ENCODE peak calls at places on chromosomes 3 and 15, in seven cellular contexts. I is K562, O is ovary, W is left ventricle myocardium inferior, Z is mucosa of descending colon, B is iPS DF 6.9, S is psoas muscle. U is an unnamed sample. For H3K36me3, H3K4me1 and H3K9me3, the result is how much of the 10 kb centered on the place peaks cover.

GRCh38 chr3:43211681-43212080 is 74.7 kb upstream of the SNRK start:
- DNase-seq in I (no peak), O (no peak), W (no peak), Z (no peak), B (no peak), S (no peak), U (peak)

GRCh38 chr3:140468407-140468806 is 209.5 kb upstream of the TRIM42 start:
- DNase-seq in I (no peak), O (no peak), W (no peak), Z (no peak), B (no peak), S (no peak), U (no peak)

GRCh38 chr3:24680214-24680967 is 185.7 kb upstream of the THRB start:
- DNase-seq in I (peak), O (peak), W (peak), Z (peak), B (no peak), S (peak), U (peak)

GRCh38 chr15:77454265-77454664 is 33.6 kb downstream of the HMG20A start:
- DNase-seq in I (no peak), O (no peak), W (no peak), Z (no peak), B (no peak), S (no peak), U (no peak)

GRCh38 chr3:1195922-1196321 is 103.1 kb downstream of the CNTN6 start:
- DNase-seq in I (no peak), O (no peak), W (no peak), Z (no peak), B (no peak), S (no peak), U (no peak)

GRCh38 chr15:57306305-57306943 is 69.9 kb upstream of the CGNL1 start:
- DNase-seq in I (peak), O (peak), W (peak), Z (peak), B (peak), S (peak), U (peak)

GRCh38 chr3:126355777-126356372 is 1.3 kb downstream of the KLF15 start:
- DNase-seq in I (peak), O (peak), W (peak), Z (peak), B (peak), S (peak), U (peak)

GRCh38 chr3:13709706-13710105 is 160.8 kb downstream of the FBLN2 start:
- DNase-seq in I (no peak), O (peak), W (no peak), Z (no peak), B (no peak), S (no peak), U (peak)

GRCh38 chr15:101187820-101188516 is 63.9 kb downstream of the CHSY1 start:
- DNase-seq in I (no peak), O (no peak), W (no peak), Z (no peak), B (no peak), S (no peak), U (no peak)

GRCh38 chr3:168162172-168162571 is 66.4 kb upstream of the GOLIM4 start:
- DNase-seq in I (no peak), O (no peak), W (no peak), Z (no peak), B (no peak), S (no peak), U (no peak)

GRCh38 chr3:67509471-67510075 is 144.8 kb downstream of the SUCLG2 start:
- DNase-seq in I (no peak), O (no peak), W (no peak), Z (no peak), B (no peak), S (no peak), U (no peak)

GRCh38 chr15:29637555-29637954 is 184.7 kb downstream of the TJP1 start:
- DNase-seq in I (no peak), O (no peak), W (no peak), Z (no peak), B (no peak), S (no peak), U (no peak)

GRCh38 chr3:1987983-1988382 is 110.7 kb upstream of the CNTN4 start:
- DNase-seq in I (no peak), O (no peak), W (no peak), Z (peak), B (no peak), S (no peak), U (no peak)

GRCh38 chr15:80788536-80788935 is 9.4 kb downstream of the CEMIP start:
- DNase-seq in I (no peak), O (no peak), W (no peak), Z (no peak), B (no peak), S (no peak), U (no peak)

GRCh38 chr3:191141728-191142127 is 57.3 kb upstream of the OSTN start:
- DNase-seq in I (no peak), O (no peak), W (no peak), Z (no peak), B (no peak), S (no peak), U (no peak)

GRCh38 chr15:31328425-31328998 is 1.9 kb downstream of the KLF13 start:
- DNase-seq in I (peak), O (no peak), W (peak), Z (no peak), B (no peak), S (no peak), U (no peak)

GRCh38 chr3:87462228-87462627 is 185.8 kb upstream of the POU1F1 start:
- DNase-seq in I (no peak), O (no peak), W (no peak), Z (no peak), B (no peak), S (no peak), U (no peak)

GRCh38 chr15:91857772-91858171 is 4.3 kb downstream of the SLCO3A1 start:
- DNase-seq in I (no peak), O (no peak), W (no peak), Z (no peak), B (no peak), S (no peak), U (no peak)

GRCh38 chr3:8885806-8886205 is 77.5 kb downstream of the RAD18 start:
- DNase-seq in I (no peak), O (no peak), W (no peak), Z (no peak), B (no peak), S (no peak), U (no peak)
- H3K36me3 ChIP-seq in I (half or more), O (under half), W (under half), Z (under half), B (under half), S (under half), U (under half)

DNA sequence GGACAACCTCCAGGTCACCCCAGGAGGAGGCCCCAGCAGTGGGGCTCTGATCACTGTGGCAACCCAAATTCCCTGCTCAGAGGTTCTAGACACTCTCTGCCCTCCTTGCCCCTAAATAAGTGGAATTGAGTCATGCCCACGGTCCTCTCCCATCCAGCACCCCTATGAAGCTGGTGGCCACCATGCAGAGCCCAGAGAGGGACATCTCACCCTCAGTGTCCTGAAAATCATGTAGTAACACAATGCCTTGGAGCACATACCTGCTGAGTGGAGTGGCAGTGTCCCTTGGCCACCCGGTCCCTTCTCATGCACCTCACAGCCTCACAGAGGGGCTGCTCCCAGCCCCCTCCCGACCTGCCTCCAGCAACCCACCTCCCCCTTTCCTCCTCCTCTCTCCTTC is 114.3 kb upstream of the MEF2A start:
- DNase-seq in I (no peak), O (peak), W (no peak), Z (no peak), B (no peak), S (no peak), U (peak)
- H3K4me1 ChIP-seq in I (under half), O (under half), W (half or more), Z (under half), B (under half), S (under half), U (half or more)

GRCh38 chr15:49085696-49086459 is 39.6 kb upstream of the SECISBP2L start:
- DNase-seq in I (no peak), O (no peak), W (no peak), Z (no peak), B (no peak), S (no peak), U (no peak)

GRCh38 chr15:49083471-49084284 is 37.4 kb upstream of the SECISBP2L start:
- DNase-seq in I (no peak), O (no peak), W (no peak), Z (no peak), B (no peak), S (no peak), U (no peak)

GRCh38 chr15:49079340-49080039 is 33.2 kb upstream of the SECISBP2L start:
- DNase-seq in I (no peak), O (no peak), W (no peak), Z (no peak), B (no peak), S (no peak), U (no peak)

GRCh38 chr15:49082960-49083359 is 36.7 kb upstream of the SECISBP2L start:
- DNase-seq in I (no peak), O (no peak), W (no peak), Z (no peak), B (no peak), S (no peak), U (no peak)

DNA sequence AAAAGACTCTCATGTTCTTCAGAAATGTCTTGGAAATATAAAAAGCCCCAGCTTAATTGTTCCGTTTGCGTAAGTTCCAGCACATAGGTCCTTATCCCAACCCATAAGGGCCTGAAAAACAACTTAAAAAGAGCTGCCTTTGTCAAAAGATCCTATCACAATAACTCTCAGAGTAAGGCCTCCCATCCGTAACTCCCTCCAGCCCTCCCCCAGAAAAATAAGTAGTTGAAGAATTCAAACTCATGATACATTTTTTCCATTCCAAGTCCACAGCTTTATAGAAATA is 38.0 kb upstream of the SECISBP2L start:
- DNase-seq in I (no peak), O (no peak), W (no peak), Z (no peak), B (no peak), S (no peak), U (no peak)
- H3K9me3 ChIP-seq in I (under half), O (under half), W (under half), Z (under half), B (under half), S (under half), U (under half)

DNA sequence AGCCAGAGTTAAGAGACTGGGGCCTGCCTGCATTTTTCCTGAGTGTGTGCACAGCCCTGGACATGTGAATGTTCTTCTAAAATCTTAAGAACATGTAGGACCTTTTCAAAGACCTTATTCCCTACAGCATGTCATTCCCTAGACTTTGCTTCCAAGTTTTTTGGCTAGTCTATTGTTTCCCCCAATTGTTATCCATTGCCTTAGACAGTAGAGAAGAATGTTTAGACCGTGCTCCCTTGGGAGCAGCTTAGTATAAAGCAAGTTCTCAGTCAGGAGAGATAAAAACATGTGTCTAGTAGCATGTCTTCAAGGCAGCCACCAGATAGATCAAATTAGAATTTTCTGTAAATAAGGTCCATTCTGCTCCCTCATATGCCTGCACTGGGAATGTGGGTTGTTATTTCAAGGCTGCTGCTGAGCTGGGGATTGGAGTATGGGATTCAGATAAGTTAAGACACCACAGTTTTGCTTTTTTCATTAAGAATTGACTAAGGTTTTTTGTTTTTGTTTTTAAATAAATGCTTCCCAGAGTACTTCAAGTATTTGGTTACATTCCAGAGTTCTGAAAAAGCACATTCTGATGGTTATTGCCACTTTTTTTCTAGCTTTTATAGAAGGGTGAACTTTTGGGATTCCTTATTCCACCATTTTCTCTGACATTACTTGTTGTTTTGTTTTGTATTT is 246.7 kb downstream of the RORA start:
- DNase-seq in I (no peak), O (no peak), W (no peak), Z (no peak), B (no peak), S (no peak), U (no peak)
- H3K36me3 ChIP-seq in I (under half), O (under half), W (under half), Z (under half), B (under half), S (under half), U (under half)